ENCODE peak calls at places on chromosomes 11 and 22, in six cellular contexts. K, L, F, W, A and X are unnamed samples.

GRCh38 chr11:125174686-125175085 is 10.1 kb downstream of the PKNOX2 start:
- DNase-seq in K (no peak), L (no peak), F (no peak), W (no peak), A (no peak), X (no peak)

GRCh38 chr22:29491012-29491411 is 11.0 kb downstream of the NEFH start:
- DNase-seq in K (no peak), L (no peak), F (no peak), W (no peak), A (no peak), X (no peak)

GRCh38 chr11:110349109-110349996 is 52.9 kb upstream of the RDX start:
- DNase-seq in K (no peak), L (no peak), F (no peak), W (no peak), A (no peak), X (no peak)

GRCh38 chr11:72833792-72834501 is 19.7 kb downstream of the ATG16L2 start:
- DNase-seq in K (no peak), L (no peak), F (no peak), W (no peak), A (no peak), X (no peak)

GRCh38 chr22:45204751-45205623 is 35.7 kb downstream of the KIAA0930 start:
- DNase-seq in K (no peak), L (no peak), F (no peak), W (no peak), A (no peak), X (no peak)

GRCh38 chr22:29702025-29702930 is 17.5 kb upstream of the CABP7 start:
- DNase-seq in K (no peak), L (no peak), F (no peak), W (no peak), A (no peak), X (no peak)

GRCh38 chr22:47633111-47633510 is 870.7 kb downstream of the TBC1D22A start:
- DNase-seq in K (peak; percentile 40), L (no peak), F (no peak), W (no peak), A (no peak), X (no peak)

GRCh38 chr22:23415490-23415851 is 164.6 kb downstream of the IGLL1 start:
- DNase-seq in K (no peak), L (no peak), F (no peak), W (no peak), A (no peak), X (no peak)

GRCh38 chr22:42500164-42500835 is 19.3 kb downstream of the RRP7A start:
- DNase-seq in K (peak; percentile 93), L (no peak), F (no peak), W (peak; percentile 86), A (peak; percentile 82), X (peak; percentile 71)

GRCh38 chr11:102330226-102330625 is 12.9 kb downstream of the BIRC3 start:
- DNase-seq in K (no peak), L (no peak), F (no peak), W (no peak), A (no peak), X (no peak)

GRCh38 chr11:22192289-22192641 is 620 bp upstream of the ANO5 start:
- DNase-seq in K (no peak), L (no peak), F (no peak), W (no peak), A (peak; percentile 10), X (no peak)

GRCh38 chr11:31870609-31871309 is 59.6 kb upstream of the PAX6 start:
- DNase-seq in K (no peak), L (peak; percentile 2), F (no peak), W (peak; percentile 23), A (peak; percentile 19), X (peak; percentile 58)

GRCh38 chr11:111413849-111414248 is 34.8 kb upstream of the POU2AF1 start:
- DNase-seq in K (no peak), L (no peak), F (no peak), W (no peak), A (no peak), X (no peak)

GRCh38 chr11:124602193-124602592 is 9.0 kb upstream of the PANX3 start:
- DNase-seq in K (no peak), L (no peak), F (no peak), W (no peak), A (no peak), X (no peak)

GRCh38 chr11:100863080-100863581 is 176.0 kb downstream of the ARHGAP42 start:
- DNase-seq in K (no peak), L (peak; percentile 87), F (peak; percentile 71), W (no peak), A (no peak), X (peak; percentile 80)

GRCh38 chr11:100557830-100558611 is 129.1 kb upstream of the ARHGAP42 start:
- DNase-seq in K (no peak), L (no peak), F (no peak), W (no peak), A (no peak), X (no peak)

GRCh38 chr11:66347425-66348276 is at the start of gene B4GAT1:
- DNase-seq in K (peak; percentile 88), L (peak; percentile 83), F (peak; percentile 69), W (peak; percentile 93), A (peak; percentile 77), X (peak; percentile 94)

GRCh38 chr11:126991596-126991995 is 9.0 kb downstream of the KIRREL3 start:
- DNase-seq in K (no peak), L (no peak), F (no peak), W (no peak), A (no peak), X (peak; percentile 17)

GRCh38 chr11:12800032-12800671 is 125.9 kb downstream of the TEAD1 start:
- DNase-seq in K (no peak), L (no peak), F (peak; percentile 78), W (peak; percentile 63), A (no peak), X (peak; percentile 56)

GRCh38 chr22:31277741-31278642 is 14.3 kb downstream of the PIK3IP1 start:
- DNase-seq in K (no peak), L (no peak), F (no peak), W (no peak), A (no peak), X (no peak)

GRCh38 chr22:40044870-40045834 is 50.4 kb downstream of the FAM83F start:
- DNase-seq in K (peak; percentile 83), L (no peak), F (no peak), W (no peak), A (peak; percentile 52), X (no peak)

GRCh38 chr11:28133146-28133545 is 25.0 kb downstream of the METTL15 start:
- DNase-seq in K (no peak), L (no peak), F (no peak), W (no peak), A (no peak), X (peak; percentile 16)

GRCh38 chr11:133082851-133083488 is 449.3 kb downstream of the OPCML start:
- DNase-seq in K (peak; percentile 84), L (no peak), F (no peak), W (peak; percentile 34), A (peak; percentile 48), X (peak; percentile 38)

GRCh38 chr11:2300290-2300935 is 1.3 kb downstream of the C11orf21 start:
- DNase-seq in K (peak; percentile 69), L (no peak), F (no peak), W (no peak), A (peak; percentile 24), X (no peak)
- H3K4me3 ChIP-seq in K (peak overlapping the region; percentile 31), L (no peak overlapping the region), F (no peak overlapping the region), W (no peak overlapping the region), A (peak overlapping the region; percentile 67), X (no peak overlapping the region)

DNA sequence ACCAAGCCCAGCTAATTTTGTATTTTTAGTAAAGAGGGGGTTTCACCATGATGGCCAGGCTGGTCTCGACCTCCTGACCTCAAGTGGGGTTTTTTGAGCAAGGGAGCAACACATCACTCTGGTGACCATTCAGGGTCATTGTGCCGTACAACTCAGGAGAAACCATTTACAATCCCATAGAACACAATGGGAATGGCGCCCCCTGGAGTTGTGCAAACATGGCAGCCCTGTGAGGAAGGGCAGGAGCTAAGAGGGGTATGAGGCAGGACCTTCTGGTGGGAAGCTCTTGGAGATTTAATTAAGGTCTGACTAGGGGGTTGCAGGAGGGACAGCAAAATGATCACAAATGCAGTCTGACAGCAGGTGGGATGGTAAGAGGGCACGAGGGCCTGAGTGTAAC is 9.2 kb upstream of the CSF2RB start:
- DNase-seq in K (no peak), L (no peak), F (no peak), W (no peak), A (no peak), X (no peak)
- TF ChIP-seq CTCF in K (no peak), L (no peak), F (no peak), W (no peak), A (no peak), X (no peak)

DNA sequence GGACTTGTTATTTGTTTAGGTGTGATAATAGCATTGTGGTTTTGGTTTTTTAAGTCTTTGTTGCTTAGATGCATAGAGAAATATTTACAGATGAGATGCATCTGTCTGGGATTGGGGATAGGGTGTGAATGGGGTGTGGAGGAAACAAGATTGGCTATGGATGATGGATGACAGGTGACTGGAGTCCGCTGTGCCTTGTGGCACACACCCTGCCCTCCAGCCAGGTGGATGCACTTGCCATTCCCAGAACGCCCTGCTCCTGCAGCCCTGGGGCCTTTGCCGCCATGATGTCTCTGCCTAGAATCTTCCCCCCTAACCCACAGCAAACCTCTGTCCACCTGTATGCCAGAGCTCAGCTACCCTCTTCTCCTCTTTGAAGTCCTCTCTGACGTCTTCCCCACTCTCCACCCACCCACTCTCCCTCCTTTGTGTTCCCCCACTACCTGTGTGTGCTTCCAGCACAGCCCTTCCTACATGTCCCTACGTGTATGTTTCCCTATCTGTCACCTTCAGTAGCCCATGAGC is 54.7 kb downstream of the WNT11 start:
- DNase-seq in K (no peak), L (no peak), F (no peak), W (no peak), A (no peak), X (no peak)
- H3K4me3 ChIP-seq in K (no peak overlapping the region), L (no peak overlapping the region), F (no peak overlapping the region), W (no peak overlapping the region), A (peak overlapping the region; percentile 66), X (no peak overlapping the region)

DNA sequence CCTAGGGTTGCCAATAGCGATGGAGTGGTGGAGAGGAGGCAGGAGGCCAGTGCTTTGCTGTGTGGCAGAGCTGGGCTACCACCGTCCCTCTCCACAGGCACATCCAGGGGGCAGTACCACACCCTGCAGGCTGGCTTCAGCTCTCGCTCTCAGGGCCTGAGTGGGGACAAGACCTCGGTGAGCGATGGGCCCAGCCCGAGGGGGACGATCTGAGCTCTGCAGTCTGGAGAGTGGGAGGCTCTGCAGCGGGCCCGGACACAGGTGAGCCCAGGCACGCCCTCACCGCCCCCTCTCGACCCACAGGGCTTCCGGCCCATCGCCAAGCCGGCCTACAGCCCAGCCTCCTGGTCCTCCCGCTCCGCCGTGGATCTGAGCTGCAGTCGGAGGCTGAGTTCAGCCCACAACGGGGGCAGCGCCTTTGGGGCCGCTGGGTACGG is 2.5 kb downstream of the PKP3 start:
- DNase-seq in K (no peak), L (no peak), F (no peak), W (no peak), A (no peak), X (peak; percentile 36)
- TF ChIP-seq CTCF in K (no peak), L (peak; percentile 26), F (peak; percentile 70), W (no peak), A (peak; percentile 25), X (peak; percentile 34)